ENCODE peak calls at places on chromosomes 3 and 15, in six cellular contexts. One of them, this sample, is unnamed. For H3K4me1, the result is how much of the 10 kb centered on the place peaks cover.

GRCh38 chr3:10370429-10370828 is 49.5 kb upstream of the SEC13 start:
- ATAC-seq in K562: peak
- ATAC-seq in HepG2: no peak
- ATAC-seq in A549: no peak
- ATAC-seq in GM12878: no peak
- ATAC-seq in upper lobe of left lung: peak
- ATAC-seq in this sample: no peak

GRCh38 chr15:58538225-58538731 is 106.5 kb downstream of the LIPC start:
- ATAC-seq in K562: peak
- ATAC-seq in HepG2: no peak
- ATAC-seq in A549: no peak
- ATAC-seq in GM12878: no peak
- ATAC-seq in upper lobe of left lung: no peak
- ATAC-seq in this sample: no peak

GRCh38 chr3:12946661-12947316 is 105.4 kb upstream of the RPL32 start:
- ATAC-seq in K562: peak
- ATAC-seq in HepG2: no peak
- ATAC-seq in A549: no peak
- ATAC-seq in GM12878: no peak
- ATAC-seq in upper lobe of left lung: no peak
- ATAC-seq in this sample: no peak

GRCh38 chr3:41523897-41524296 is 324.6 kb downstream of the CTNNB1 start:
- ATAC-seq in K562: no peak
- ATAC-seq in HepG2: no peak
- ATAC-seq in A549: no peak
- ATAC-seq in GM12878: peak
- ATAC-seq in upper lobe of left lung: no peak
- ATAC-seq in this sample: no peak

GRCh38 chr3:152857082-152857481 is 22.2 kb downstream of the P2RY1 start:
- ATAC-seq in K562: peak
- ATAC-seq in HepG2: no peak
- ATAC-seq in A549: no peak
- ATAC-seq in GM12878: no peak
- ATAC-seq in upper lobe of left lung: peak
- ATAC-seq in this sample: peak

GRCh38 chr3:59541352-59541751 is 491.5 kb upstream of the CFAP20DC start:
- ATAC-seq in K562: no peak
- ATAC-seq in HepG2: no peak
- ATAC-seq in A549: no peak
- ATAC-seq in GM12878: no peak
- ATAC-seq in upper lobe of left lung: no peak
- ATAC-seq in this sample: no peak

GRCh38 chr3:33433843-33434242 is 6.4 kb downstream of the UBP1 start:
- ATAC-seq in K562: no peak
- ATAC-seq in HepG2: no peak
- ATAC-seq in A549: no peak
- ATAC-seq in GM12878: no peak
- ATAC-seq in upper lobe of left lung: no peak
- ATAC-seq in this sample: no peak

GRCh38 chr3:57164217-57164605 is 942 bp downstream of the IL17RD start:
- ATAC-seq in K562: no peak
- ATAC-seq in HepG2: peak
- ATAC-seq in A549: peak
- ATAC-seq in GM12878: peak
- ATAC-seq in upper lobe of left lung: peak
- ATAC-seq in this sample: peak

GRCh38 chr3:11964553-11964952 is 39.6 kb upstream of the SYN2 start:
- ATAC-seq in K562: no peak
- ATAC-seq in HepG2: no peak
- ATAC-seq in A549: no peak
- ATAC-seq in GM12878: no peak
- ATAC-seq in upper lobe of left lung: no peak
- ATAC-seq in this sample: no peak

GRCh38 chr3:29274667-29275066 is 6.2 kb upstream of the RBMS3 start:
- ATAC-seq in K562: no peak
- ATAC-seq in HepG2: no peak
- ATAC-seq in A549: no peak
- ATAC-seq in GM12878: no peak
- ATAC-seq in upper lobe of left lung: no peak
- ATAC-seq in this sample: no peak

GRCh38 chr15:40755821-40756220 is 767 bp upstream of the RMDN3 start:
- ATAC-seq in K562: no peak
- ATAC-seq in HepG2: no peak
- ATAC-seq in A549: no peak
- ATAC-seq in GM12878: no peak
- ATAC-seq in upper lobe of left lung: no peak
- ATAC-seq in this sample: no peak

GRCh38 chr15:82726816-82727215 is 17.1 kb upstream of the AP3B2 start:
- ATAC-seq in K562: no peak
- ATAC-seq in HepG2: no peak
- ATAC-seq in A549: no peak
- ATAC-seq in GM12878: no peak
- ATAC-seq in upper lobe of left lung: peak
- ATAC-seq in this sample: no peak

GRCh38 chr3:149480326-149481017 is 6.0 kb downstream of the TM4SF4 start:
- ATAC-seq in K562: peak
- ATAC-seq in HepG2: peak
- ATAC-seq in A549: peak
- ATAC-seq in GM12878: peak
- ATAC-seq in upper lobe of left lung: peak
- ATAC-seq in this sample: peak

GRCh38 chr15:38475361-38475760 is 21.4 kb downstream of the FAM98B start:
- ATAC-seq in K562: no peak
- ATAC-seq in HepG2: no peak
- ATAC-seq in A549: no peak
- ATAC-seq in GM12878: no peak
- ATAC-seq in upper lobe of left lung: no peak
- ATAC-seq in this sample: no peak

GRCh38 chr3:120907659-120908029 is 361 bp upstream of the STXBP5L start:
- ATAC-seq in K562: no peak
- ATAC-seq in HepG2: peak
- ATAC-seq in A549: peak
- ATAC-seq in GM12878: no peak
- ATAC-seq in upper lobe of left lung: no peak
- ATAC-seq in this sample: no peak

GRCh38 chr3:159762238-159762637 is 226.4 kb upstream of the IL12A start:
- ATAC-seq in K562: no peak
- ATAC-seq in HepG2: no peak
- ATAC-seq in A549: peak
- ATAC-seq in GM12878: no peak
- ATAC-seq in upper lobe of left lung: no peak
- ATAC-seq in this sample: no peak

GRCh38 chr3:110900583-110900982 is 171.0 kb upstream of the NECTIN3 start:
- ATAC-seq in K562: no peak
- ATAC-seq in HepG2: no peak
- ATAC-seq in A549: no peak
- ATAC-seq in GM12878: no peak
- ATAC-seq in upper lobe of left lung: no peak
- ATAC-seq in this sample: no peak

GRCh38 chr3:98710008-98710672 is 53.0 kb upstream of the ST3GAL6 start:
- ATAC-seq in K562: no peak
- ATAC-seq in HepG2: no peak
- ATAC-seq in A549: no peak
- ATAC-seq in GM12878: no peak
- ATAC-seq in upper lobe of left lung: no peak
- ATAC-seq in this sample: no peak

GRCh38 chr3:17840651-17841050 is 98.2 kb upstream of the TBC1D5 start:
- ATAC-seq in K562: peak
- ATAC-seq in HepG2: peak
- ATAC-seq in A549: peak
- ATAC-seq in GM12878: peak
- ATAC-seq in upper lobe of left lung: no peak
- ATAC-seq in this sample: no peak

DNA sequence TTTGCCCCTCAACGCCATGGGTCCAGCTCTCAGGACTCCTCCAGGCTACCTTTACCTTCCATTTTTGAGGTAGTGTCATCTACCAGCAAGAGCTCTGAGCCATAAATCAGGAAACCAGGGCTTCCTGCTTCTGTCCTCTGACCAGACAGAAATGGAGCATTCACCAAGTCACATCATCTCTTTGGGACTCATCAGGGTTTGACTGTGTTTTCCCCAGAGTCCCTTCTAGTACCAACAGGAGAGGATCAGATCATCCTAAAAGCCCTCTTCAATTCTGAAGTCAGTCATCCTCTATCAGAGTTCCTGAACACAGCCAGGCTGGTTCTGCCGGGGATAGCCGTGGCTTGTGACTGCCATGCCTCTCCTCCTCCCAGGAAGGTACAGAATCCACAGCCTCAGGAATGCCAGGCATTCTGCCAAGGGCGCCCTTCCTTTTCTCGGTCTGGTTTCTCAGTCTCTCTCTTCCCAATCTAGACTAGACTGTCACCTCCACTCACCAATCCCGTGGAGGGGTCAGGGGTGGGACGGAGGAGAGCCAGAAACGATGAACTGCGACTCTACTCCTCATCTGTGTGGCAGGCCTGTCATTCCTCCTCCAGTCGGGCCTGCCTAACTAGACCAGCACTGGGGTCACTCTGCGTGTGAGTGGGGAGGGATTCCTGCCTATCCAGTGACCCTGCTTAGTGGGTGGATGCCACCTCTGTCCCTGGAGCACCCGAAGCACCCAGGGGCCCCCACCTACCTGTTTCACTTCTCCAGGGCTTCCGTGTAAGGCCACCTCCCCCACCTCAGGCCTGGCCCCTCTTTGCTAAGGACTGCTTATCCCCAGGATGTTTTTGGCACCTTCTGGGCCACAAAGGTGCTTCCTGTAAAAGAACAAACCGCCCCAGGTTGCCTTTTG is 30.9 kb downstream of the CCNL1 start:
- ATAC-seq in K562: peak
- ATAC-seq in HepG2: peak
- ATAC-seq in A549: peak
- ATAC-seq in GM12878: peak
- ATAC-seq in upper lobe of left lung: peak
- ATAC-seq in this sample: no peak
- H3K4me1 ChIP-seq in K562: under half
- H3K4me1 ChIP-seq in HepG2: half or more
- H3K4me1 ChIP-seq in A549: half or more
- H3K4me1 ChIP-seq in GM12878: under half
- H3K4me1 ChIP-seq in upper lobe of left lung: under half
- H3K4me1 ChIP-seq in this sample: under half

GRCh38 chr3:177249203-177249602 is 51.9 kb upstream of the TBL1XR1 start:
- ATAC-seq in K562: no peak
- ATAC-seq in HepG2: peak
- ATAC-seq in A549: no peak
- ATAC-seq in GM12878: no peak
- ATAC-seq in upper lobe of left lung: no peak
- ATAC-seq in this sample: no peak

GRCh38 chr3:177245257-177245656 is 48.0 kb upstream of the TBL1XR1 start:
- ATAC-seq in K562: no peak
- ATAC-seq in HepG2: no peak
- ATAC-seq in A549: no peak
- ATAC-seq in GM12878: no peak
- ATAC-seq in upper lobe of left lung: no peak
- ATAC-seq in this sample: no peak

GRCh38 chr3:177251756-177252155 is 54.5 kb upstream of the TBL1XR1 start:
- ATAC-seq in K562: peak
- ATAC-seq in HepG2: no peak
- ATAC-seq in A549: no peak
- ATAC-seq in GM12878: peak
- ATAC-seq in upper lobe of left lung: peak
- ATAC-seq in this sample: no peak

GRCh38 chr3:177250108-177250507 is 52.8 kb upstream of the TBL1XR1 start:
- ATAC-seq in K562: peak
- ATAC-seq in HepG2: no peak
- ATAC-seq in A549: no peak
- ATAC-seq in GM12878: no peak
- ATAC-seq in upper lobe of left lung: no peak
- ATAC-seq in this sample: no peak
- H3K27ac ChIP-seq in K562: no peak
- H3K27ac ChIP-seq in HepG2: no peak
- H3K27ac ChIP-seq in A549: no peak
- H3K27ac ChIP-seq in GM12878: no peak
- H3K27ac ChIP-seq in upper lobe of left lung: no peak
- H3K27ac ChIP-seq in this sample: no peak

GRCh38 chr3:39141211-39141995 is 12.0 kb downstream of the CSRNP1 start:
- ATAC-seq in K562: peak
- ATAC-seq in HepG2: peak
- ATAC-seq in A549: peak
- ATAC-seq in GM12878: peak
- ATAC-seq in upper lobe of left lung: peak
- ATAC-seq in this sample: peak
- TF ChIP-seq EP300 in K562: no peak
- TF ChIP-seq EP300 in HepG2: no peak
- TF ChIP-seq EP300 in A549: no peak
- TF ChIP-seq EP300 in GM12878: no peak
- TF ChIP-seq EP300 in upper lobe of left lung: peak
- TF ChIP-seq EP300 in this sample: no peak

GRCh38 chr15:81095690-81096365 is 38.2 kb upstream of the CFAP161 start:
- ATAC-seq in K562: peak
- ATAC-seq in HepG2: no peak
- ATAC-seq in A549: no peak
- ATAC-seq in GM12878: no peak
- ATAC-seq in upper lobe of left lung: no peak
- ATAC-seq in this sample: no peak
- H3K4me1 ChIP-seq in K562: under half
- H3K4me1 ChIP-seq in HepG2: under half
- H3K4me1 ChIP-seq in A549: under half
- H3K4me1 ChIP-seq in GM12878: under half
- H3K4me1 ChIP-seq in upper lobe of left lung: under half
- H3K4me1 ChIP-seq in this sample: under half

DNA sequence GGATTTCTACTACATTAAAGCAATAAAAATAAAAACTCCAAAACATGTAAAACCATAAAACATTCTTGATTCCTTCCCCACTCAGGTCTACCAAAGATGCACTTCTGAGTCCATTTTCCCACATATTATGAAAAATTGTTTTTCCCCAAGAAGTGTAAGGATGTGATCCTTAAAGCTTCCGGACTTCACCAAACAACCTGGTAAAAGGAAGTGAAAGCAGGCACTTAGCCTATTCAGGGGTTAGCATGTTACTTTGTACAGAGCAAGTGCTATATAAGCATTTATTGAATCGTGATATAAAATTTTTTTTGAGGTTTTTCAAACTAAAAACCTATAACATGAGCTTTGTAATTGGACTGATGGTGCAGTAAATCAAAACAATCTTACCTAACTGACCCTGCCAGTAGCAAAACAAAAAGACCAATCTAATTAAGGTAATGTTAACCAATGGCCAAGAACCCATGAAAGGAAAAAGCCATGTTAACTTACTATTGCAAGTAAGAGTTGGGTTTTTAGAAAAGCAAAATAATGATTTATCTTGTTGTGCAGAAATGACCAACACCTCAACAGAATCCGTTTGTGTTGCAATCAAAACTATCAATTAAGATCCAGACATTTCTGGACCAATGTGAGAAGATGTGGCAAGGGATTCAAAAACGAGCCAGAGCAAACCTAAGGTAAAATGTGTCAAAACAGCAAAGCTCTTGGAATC is 1.8 kb downstream of the SETD2 start:
- ATAC-seq in K562: no peak
- ATAC-seq in HepG2: no peak
- ATAC-seq in A549: no peak
- ATAC-seq in GM12878: no peak
- ATAC-seq in upper lobe of left lung: no peak
- ATAC-seq in this sample: no peak
- H3K27ac ChIP-seq in K562: peak
- H3K27ac ChIP-seq in HepG2: peak
- H3K27ac ChIP-seq in A549: no peak
- H3K27ac ChIP-seq in GM12878: peak
- H3K27ac ChIP-seq in upper lobe of left lung: peak
- H3K27ac ChIP-seq in this sample: no peak